ENCODE peak calls at places on chromosomes 4 and X, in six cellular contexts. A, S, G, Z, V and C are unnamed samples.

GRCh38 chr4:85854543-85854942 is 379.6 kb downstream of the ARHGAP24 start:
- DNase-seq in Z (no peak), V (no peak), S (no peak), A (no peak), G (no peak), C (no peak)

GRCh38 chr4:169184686-169185085 is 86.1 kb downstream of the SH3RF1 start:
- DNase-seq in Z (no peak), S (no peak), A (no peak), V (no peak), G (no peak), C (no peak)

GRCh38 chr4:159384619-159385018 is 281.7 kb downstream of the RAPGEF2 start:
- DNase-seq in A (no peak), Z (no peak), S (no peak), V (peak; percentile 47), G (no peak), C (no peak)

GRCh38 chrX:43559643-43560042 is 96.5 kb upstream of the MAOA start:
- DNase-seq in V (peak; percentile 72), S (no peak), G (peak; percentile 13), Z (no peak), A (peak; percentile 27), C (no peak)

GRCh38 chr4:7285244-7286122 is 93.1 kb downstream of the SORCS2 start:
- DNase-seq in Z (no peak), G (no peak), V (no peak), S (no peak), A (no peak), C (no peak)

GRCh38 chr4:77821775-77822174 is 2.6 kb upstream of the CNOT6L start:
- DNase-seq in S (no peak), Z (no peak), A (no peak), G (no peak), V (no peak), C (no peak)

GRCh38 chr4:37101196-37101595 is 143.3 kb upstream of the NWD2 start:
- DNase-seq in A (no peak), S (no peak), G (no peak), V (no peak), Z (no peak), C (no peak)

GRCh38 chr4:30847157-30847556 is 127.0 kb downstream of the PCDH7 start:
- DNase-seq in G (no peak), V (no peak), Z (no peak), S (no peak), A (no peak), C (no peak)

GRCh38 chr4:177511611-177512010 is 69.4 kb upstream of the AGA start:
- DNase-seq in G (no peak), V (no peak), S (no peak), Z (no peak), A (no peak), C (no peak)

GRCh38 chr4:25007608-25008007 is 23.1 kb downstream of the LGI2 start:
- DNase-seq in G (no peak), Z (peak; percentile 49), A (no peak), S (no peak), V (no peak), C (no peak)

GRCh38 chr4:67204441-67204840 is 340.9 kb downstream of the CENPC start:
- DNase-seq in Z (no peak), V (no peak), A (no peak), S (no peak), G (no peak), C (no peak)

GRCh38 chr4:88706574-88706973 is 8.9 kb upstream of the NAP1L5 start:
- DNase-seq in V (peak; percentile 81), Z (no peak), A (no peak), G (no peak), S (peak; percentile 20), C (peak; percentile 35)

GRCh38 chr4:88382621-88383020 is 4.0 kb downstream of the HERC6 start:
- DNase-seq in S (no peak), Z (no peak), A (no peak), V (no peak), G (no peak), C (no peak)

GRCh38 chrX:39752820-39753219 is 344.9 kb downstream of the BCOR start:
- DNase-seq in Z (no peak), A (no peak), S (no peak), G (no peak), V (no peak), C (peak; percentile 57)

GRCh38 chr4:5399790-5400421 is 308.5 kb downstream of the EVC2 start:
- DNase-seq in A (no peak), Z (no peak), G (no peak), V (peak; percentile 68), S (no peak), C (no peak)

GRCh38 chrX:134671207-134671750 is 13.0 kb upstream of the PLAC1 start:
- DNase-seq in V (no peak), G (no peak), Z (no peak), S (no peak), A (no peak), C (no peak)

GRCh38 chr4:85776091-85776490 is 301.1 kb downstream of the ARHGAP24 start:
- DNase-seq in Z (no peak), G (no peak), A (no peak), V (peak; percentile 71), S (no peak), C (no peak)

GRCh38 chr4:153367092-153367491 is 22.6 kb downstream of the MND1 start:
- DNase-seq in S (no peak), A (no peak), V (no peak), Z (no peak), G (no peak), C (no peak)

GRCh38 chr4:57090099-57090498 is 20.1 kb downstream of the IGFBP7 start:
- DNase-seq in S (no peak), A (no peak), Z (no peak), G (no peak), V (no peak), C (no peak)

GRCh38 chr4:142331646-142332045 is 514.5 kb downstream of the INPP4B start:
- DNase-seq in G (no peak), S (no peak), A (no peak), Z (no peak), V (peak; percentile 74), C (no peak)

GRCh38 chr4:168793542-168793941 is 216.5 kb downstream of the CBR4 start:
- DNase-seq in A (no peak), V (no peak), Z (no peak), G (no peak), S (no peak), C (no peak)

GRCh38 chr4:76726631-76727030 is 171.3 kb downstream of the SOWAHB start:
- DNase-seq in G (no peak), A (no peak), V (no peak), S (no peak), Z (no peak), C (no peak)
- H3K9me3 ChIP-seq in G (no peaks in the 10 kb centered on the region), A (no peaks in the 10 kb centered on the region), V (no peaks in the 10 kb centered on the region), S (no peaks in the 10 kb centered on the region), Z (no peaks in the 10 kb centered on the region), C (no peaks in the 10 kb centered on the region)

GRCh38 chrX:10618911-10619310 is 1.5 kb downstream of the MID1 start:
- DNase-seq in A (no peak), Z (no peak), G (no peak), S (no peak), V (peak; percentile 38), C (no peak)
- H3K4me3 ChIP-seq in A (peak overlapping the region; percentile 71), Z (peak overlapping the region; percentile 60), G (peak overlapping the region; percentile 75), S (peak overlapping the region; percentile 28), V (peak overlapping the region; percentile 88), C (peak overlapping the region; percentile 86)

DNA sequence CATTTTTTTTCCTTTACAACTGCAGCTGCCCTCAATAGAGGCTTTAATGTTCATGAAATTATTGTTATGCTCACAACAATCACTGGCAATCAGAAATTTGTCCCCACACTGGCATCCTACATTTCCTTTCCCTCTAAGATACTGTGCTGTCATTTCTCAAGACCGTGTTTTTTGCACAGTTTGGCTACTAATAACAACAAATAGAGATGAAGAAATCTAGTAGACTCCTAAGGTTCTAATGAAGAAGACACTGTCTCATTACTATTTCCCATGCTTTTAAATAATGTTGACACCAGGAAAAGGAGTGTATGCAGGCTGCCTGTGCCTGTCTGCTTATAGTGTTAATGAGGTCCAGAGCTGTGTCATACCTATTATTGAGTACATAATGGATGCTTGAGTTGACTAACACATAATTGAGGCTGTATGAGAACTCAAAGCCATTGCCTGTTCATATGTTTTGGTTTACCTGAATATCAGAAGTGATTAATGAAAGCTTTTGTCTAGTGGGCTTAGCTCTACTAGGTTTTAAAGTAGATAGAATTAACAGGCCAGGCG is 1.5 kb upstream of the EIF4E start:
- DNase-seq in S (no peak), Z (no peak), V (no peak), G (no peak), A (no peak), C (no peak)
- H3K9me3 ChIP-seq in S (no peaks in the 10 kb centered on the region), Z (no peaks in the 10 kb centered on the region), V (no peaks in the 10 kb centered on the region), G (no peaks in the 10 kb centered on the region), A (no peaks in the 10 kb centered on the region), C (no peaks in the 10 kb centered on the region)

GRCh38 chr4:74206088-74206826 is 48.3 kb downstream of the MTHFD2L start:
- DNase-seq in Z (no peak), S (no peak), V (peak; percentile 66), A (peak; percentile 52), G (no peak), C (peak; percentile 63)
- H3K4me3 ChIP-seq in Z (no peak overlapping the region), S (no peak overlapping the region), V (peak overlapping the region; percentile 46), A (peak overlapping the region; percentile 25), G (no peak overlapping the region), C (no peak overlapping the region)

DNA sequence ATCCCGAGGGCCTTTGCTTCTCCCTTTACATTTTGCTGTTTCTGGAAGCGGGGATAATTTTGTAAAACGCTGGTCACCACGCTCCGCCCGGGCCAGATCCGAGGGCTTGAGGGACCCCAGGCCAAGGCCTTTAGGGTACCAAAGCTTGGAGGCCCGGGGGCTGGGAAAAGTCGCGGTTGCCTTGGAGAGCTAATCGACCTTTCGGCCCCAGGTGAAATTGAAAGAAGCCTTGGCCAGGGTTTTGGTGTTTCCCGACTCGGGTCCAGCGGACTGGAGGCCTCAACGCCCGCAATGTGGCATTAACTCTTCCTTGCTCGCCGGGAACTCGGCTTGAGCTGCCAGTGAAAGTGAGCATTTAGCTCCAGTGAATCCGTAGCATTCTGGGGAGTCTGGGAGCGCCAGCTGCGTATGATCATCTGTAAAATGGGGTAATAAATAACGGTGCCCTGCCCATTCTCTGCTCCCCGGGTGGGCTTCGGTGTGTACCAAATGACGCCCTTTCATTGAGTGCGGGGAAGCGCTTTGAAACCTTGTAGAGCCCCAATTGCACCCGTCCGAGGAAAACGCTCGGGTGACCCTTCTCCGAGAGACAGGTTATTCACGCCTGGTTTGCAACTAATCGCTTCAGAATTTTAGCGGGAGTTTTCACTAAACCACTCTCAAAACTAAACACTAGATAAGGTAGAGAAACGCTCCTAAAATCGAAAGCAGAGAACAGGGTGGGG is 4.4 kb downstream of the NKX3-2 start:
- DNase-seq in G (no peak), Z (no peak), V (no peak), A (no peak), S (no peak), C (no peak)
- H3K9me3 ChIP-seq in G (no peaks in the 10 kb centered on the region), Z (no peaks in the 10 kb centered on the region), V (peaks cover 16% of the 10 kb centered on the region), A (no peaks in the 10 kb centered on the region), S (no peaks in the 10 kb centered on the region), C (no peaks in the 10 kb centered on the region)

GRCh38 chrX:413322-414201 is 26.9 kb upstream of the PPP2R3B start:
- DNase-seq in A (peak; percentile 73), G (peak; percentile 72), Z (no peak), S (peak; percentile 74), V (peak; percentile 69), C (peak; percentile 59)
- H3K4me3 ChIP-seq in A (peak overlapping the region; percentile 52), G (peak overlapping the region; percentile 63), Z (peak overlapping the region; percentile 38), S (peak overlapping the region; percentile 0), V (no peak overlapping the region), C (peak overlapping the region; percentile 9)

GRCh38 chrX:155998116-155998515 is 620 bp downstream of the IL9R start:
- DNase-seq in G (no peak), Z (no peak), S (no peak), A (no peak), V (no peak), C (no peak)
- H3K9me3 ChIP-seq in G (no peaks in the 10 kb centered on the region), Z (no peaks in the 10 kb centered on the region), S (no peaks in the 10 kb centered on the region), A (no peaks in the 10 kb centered on the region), V (no peaks in the 10 kb centered on the region), C (no peaks in the 10 kb centered on the region)